ENCODE peak calls at places on chromosomes 16 and 17, in eight cellular contexts. A is Peyer's patch; G is stimulated activated CD4-positive, alpha-beta T cell treated with anti-CD3 and anti-CD28 coated beads, TNF-alpha, amount 100 ng/mL, for 48 hours; E is fibroblast of pulmonary artery; Z is activated CD4-positive, CD25-positive, alpha-beta regulatory T cell; H is activated effector memory CD4-positive, alpha-beta T cell treated with Interleukin-2 at 50 U/mL for 16 hours; J is GM12892; R is cardiac muscle cell. S is an unnamed sample.

GRCh38 chr17:51035436-51035835 is 85.2 kb downstream of the SPAG9 start:
- DNase-seq in G (no peak), Z (no peak), J (no peak), R (peak; percentile 96), H (no peak), A (no peak), E (peak; percentile 96), S (no peak)

GRCh38 chr16:3012246-3012645 is 477 bp upstream of the CLDN9 start:
- DNase-seq in E (no peak), Z (no peak), R (no peak), A (no peak), G (no peak), H (no peak), J (no peak), S (no peak)

GRCh38 chr17:47611372-47612350 is 38.1 kb upstream of the KPNB1 start:
- DNase-seq in A (no peak), J (no peak), G (no peak), H (no peak), E (no peak), Z (no peak), R (no peak), S (no peak)

GRCh38 chr16:1308036-1308976 is 1.1 kb upstream of the UBE2I start:
- DNase-seq in A (no peak), J (peak; percentile 65), E (peak; percentile 57), Z (no peak), G (no peak), R (no peak), H (no peak), S (no peak)

GRCh38 chr16:84176192-84177053 is 10.4 kb downstream of the TAF1C start:
- DNase-seq in G (no peak), H (no peak), Z (no peak), J (no peak), A (no peak), E (no peak), R (no peak), S (no peak)

GRCh38 chr17:64038331-64039105 is 18.1 kb upstream of the ICAM2 start:
- DNase-seq in E (no peak), R (no peak), A (no peak), J (no peak), Z (no peak), G (no peak), H (no peak), S (no peak)

GRCh38 chr17:75504347-75505151 is 10.8 kb downstream of the CASKIN2 start:
- DNase-seq in E (no peak), H (no peak), Z (no peak), A (peak; percentile 63), R (no peak), G (no peak), J (peak; percentile 85), S (peak; percentile 45)

GRCh38 chr16:26396511-26397235 is 670.1 kb upstream of the C16orf82 start:
- DNase-seq in J (no peak), H (no peak), G (no peak), R (no peak), A (no peak), Z (no peak), E (no peak), S (no peak)

GRCh38 chr16:77191259-77191969 is 424 bp downstream of the MON1B start:
- DNase-seq in H (no peak), A (no peak), G (no peak), J (no peak), Z (no peak), E (no peak), R (peak; percentile 13), S (peak; percentile 31)

GRCh38 chr17:41773190-41773588 is 13.3 kb downstream of the JUP start:
- DNase-seq in A (no peak), J (no peak), H (no peak), R (peak; percentile 87), Z (no peak), G (no peak), E (peak; percentile 90), S (no peak)

GRCh38 chr17:66767164-66767933 is 67.6 kb upstream of the CACNG5 start:
- DNase-seq in A (no peak), G (no peak), H (no peak), E (no peak), J (no peak), R (no peak), Z (no peak), S (no peak)

GRCh38 chr17:59746849-59747445 is 39.5 kb downstream of the VMP1 start:
- DNase-seq in H (no peak), E (peak; percentile 83), R (peak; percentile 81), J (no peak), Z (no peak), G (no peak), A (no peak), S (no peak)

GRCh38 chr17:39096435-39097158 is 54.8 kb downstream of the PLXDC1 start:
- DNase-seq in A (peak; percentile 53), Z (peak; percentile 5), G (no peak), R (no peak), E (no peak), J (no peak), H (peak; percentile 18), S (peak; percentile 46)

GRCh38 chr16:84484579-84485254 is 19.7 kb downstream of the MEAK7 start:
- DNase-seq in E (peak; percentile 74), A (peak; percentile 20), R (peak; percentile 78), J (no peak), G (no peak), Z (no peak), H (no peak), S (no peak)

GRCh38 chr17:76492989-76493501 is 8.2 kb downstream of the RHBDF2 start:
- DNase-seq in H (peak; percentile 11), Z (no peak), E (peak; percentile 87), R (peak; percentile 80), J (peak; percentile 63), G (no peak), A (peak; percentile 77), S (peak; percentile 30)

GRCh38 chr16:75591001-75591852 is 25.0 kb downstream of the GABARAPL2 start:
- DNase-seq in E (peak; percentile 83), A (no peak), H (no peak), Z (no peak), R (peak; percentile 84), J (no peak), G (no peak), S (no peak)

GRCh38 chr16:20799599-20799998 is 6.7 kb downstream of the ERI2 start:
- DNase-seq in H (no peak), A (no peak), R (peak; percentile 46), Z (no peak), E (peak; percentile 35), G (no peak), J (no peak), S (no peak)

GRCh38 chr17:15952916-15953865 is 8.3 kb downstream of the ADORA2B start:
- DNase-seq in G (no peak), H (no peak), J (no peak), E (no peak), A (no peak), Z (no peak), R (no peak), S (no peak)

GRCh38 chr16:50213939-50214519 is 52.3 kb upstream of the ADCY7 start:
- DNase-seq in G (no peak), A (no peak), H (no peak), Z (no peak), R (peak; percentile 67), J (no peak), E (peak; percentile 72), S (no peak)

GRCh38 chr16:55179858-55180585 is 144.0 kb upstream of the IRX6 start:
- DNase-seq in R (no peak), G (no peak), E (no peak), Z (no peak), H (no peak), J (no peak), A (no peak), S (no peak)

GRCh38 chr16:72551649-72552048 is 379.7 kb upstream of the PMFBP1 start:
- DNase-seq in J (no peak), A (no peak), G (no peak), Z (no peak), E (no peak), R (no peak), H (no peak), S (no peak)

GRCh38 chr16:1258906-1259759 is 3.3 kb downstream of the TPSD1 start:
- DNase-seq in G (no peak), Z (no peak), H (no peak), J (no peak), E (no peak), A (no peak), R (no peak), S (peak; percentile 20)

GRCh38 chr16:31355701-31356100 is 725 bp downstream of the ITGAX start:
- DNase-seq in J (no peak), H (no peak), R (no peak), A (no peak), Z (no peak), G (no peak), E (no peak), S (no peak)

GRCh38 chr16:3577302-3577752 is at the start of gene NLRC3:
- DNase-seq in A (peak; percentile 69), Z (peak; percentile 36), E (no peak), G (no peak), H (peak; percentile 43), J (no peak), R (no peak), S (peak; percentile 64)

GRCh38 chr17:63826468-63827001 is 696 bp upstream of the PSMC5 start:
- DNase-seq in J (no peak), Z (no peak), H (no peak), E (no peak), G (no peak), R (no peak), A (no peak), S (no peak)

S was measured in activated gamma-delta T cell treated with Interleukin-2 at 50 U/mL for 16 hours.